ENCODE peak calls at places on chromosomes 6 and 20, in eight cellular contexts. One of them, this sample, is unnamed.

GRCh38 chr20:445514-446336 is 16.6 kb downstream of the TBC1D20 start:
- DNase-seq in GM13976: no peak
- DNase-seq in hypothalamus: no peak
- DNase-seq in T-helper 2 cell: no peak
- DNase-seq in heart right ventricle: no peak
- DNase-seq in HCEC 1CT: no peak
- DNase-seq in GM20000: no peak
- DNase-seq in NCI-H1092 treated with DMSO at 0.1 percent for 48 hours: no peak
- DNase-seq in this sample: no peak

GRCh38 chr6:146300540-146300939 is 243.1 kb upstream of the RAB32 start:
- DNase-seq in GM13976: no peak
- DNase-seq in hypothalamus: no peak
- DNase-seq in T-helper 2 cell: no peak
- DNase-seq in heart right ventricle: no peak
- DNase-seq in HCEC 1CT: no peak
- DNase-seq in GM20000: no peak
- DNase-seq in NCI-H1092 treated with DMSO at 0.1 percent for 48 hours: no peak
- DNase-seq in this sample: no peak

GRCh38 chr6:30244560-30244959 is 31.4 kb upstream of the TRIM26 start:
- DNase-seq in GM13976: no peak
- DNase-seq in hypothalamus: no peak
- DNase-seq in T-helper 2 cell: no peak
- DNase-seq in heart right ventricle: no peak
- DNase-seq in HCEC 1CT: no peak
- DNase-seq in GM20000: no peak
- DNase-seq in NCI-H1092 treated with DMSO at 0.1 percent for 48 hours: no peak
- DNase-seq in this sample: no peak

GRCh38 chr20:35328095-35328685 is 36.0 kb upstream of the FAM83C start:
- DNase-seq in GM13976: no peak
- DNase-seq in hypothalamus: no peak
- DNase-seq in T-helper 2 cell: no peak
- DNase-seq in heart right ventricle: no peak
- DNase-seq in HCEC 1CT: no peak
- DNase-seq in GM20000: no peak
- DNase-seq in NCI-H1092 treated with DMSO at 0.1 percent for 48 hours: no peak
- DNase-seq in this sample: no peak

GRCh38 chr20:49275634-49276033 is 2.2 kb downstream of the ZNFX1 start:
- DNase-seq in GM13976: no peak
- DNase-seq in hypothalamus: no peak
- DNase-seq in T-helper 2 cell: no peak
- DNase-seq in heart right ventricle: no peak
- DNase-seq in HCEC 1CT: peak; percentile 1
- DNase-seq in GM20000: no peak
- DNase-seq in NCI-H1092 treated with DMSO at 0.1 percent for 48 hours: no peak
- DNase-seq in this sample: no peak

GRCh38 chr6:11350294-11350693 is 117.8 kb upstream of the NEDD9 start:
- DNase-seq in GM13976: no peak
- DNase-seq in hypothalamus: no peak
- DNase-seq in T-helper 2 cell: no peak
- DNase-seq in heart right ventricle: no peak
- DNase-seq in HCEC 1CT: peak; percentile 9
- DNase-seq in GM20000: no peak
- DNase-seq in NCI-H1092 treated with DMSO at 0.1 percent for 48 hours: no peak
- DNase-seq in this sample: no peak

GRCh38 chr20:61978491-61978890 is 87.2 kb downstream of the TAF4 start:
- DNase-seq in GM13976: no peak
- DNase-seq in hypothalamus: no peak
- DNase-seq in T-helper 2 cell: no peak
- DNase-seq in heart right ventricle: no peak
- DNase-seq in HCEC 1CT: no peak
- DNase-seq in GM20000: no peak
- DNase-seq in NCI-H1092 treated with DMSO at 0.1 percent for 48 hours: no peak
- DNase-seq in this sample: no peak

GRCh38 chr6:166333172-166333995 is 9.0 kb downstream of the SFT2D1 start:
- DNase-seq in GM13976: peak; percentile 81
- DNase-seq in hypothalamus: no peak
- DNase-seq in T-helper 2 cell: no peak
- DNase-seq in heart right ventricle: no peak
- DNase-seq in HCEC 1CT: no peak
- DNase-seq in GM20000: peak; percentile 75
- DNase-seq in NCI-H1092 treated with DMSO at 0.1 percent for 48 hours: no peak
- DNase-seq in this sample: no peak

GRCh38 chr6:20953019-20953418 is 418.8 kb downstream of the CDKAL1 start:
- DNase-seq in GM13976: no peak
- DNase-seq in hypothalamus: no peak
- DNase-seq in T-helper 2 cell: no peak
- DNase-seq in heart right ventricle: no peak
- DNase-seq in HCEC 1CT: no peak
- DNase-seq in GM20000: no peak
- DNase-seq in NCI-H1092 treated with DMSO at 0.1 percent for 48 hours: peak; percentile 86
- DNase-seq in this sample: no peak

GRCh38 chr6:24554474-24554873 is 59.7 kb downstream of the ALDH5A1 start:
- DNase-seq in GM13976: no peak
- DNase-seq in hypothalamus: no peak
- DNase-seq in T-helper 2 cell: no peak
- DNase-seq in heart right ventricle: no peak
- DNase-seq in HCEC 1CT: no peak
- DNase-seq in GM20000: peak; percentile 7
- DNase-seq in NCI-H1092 treated with DMSO at 0.1 percent for 48 hours: no peak
- DNase-seq in this sample: no peak

GRCh38 chr6:168403370-168404005 is 37.5 kb upstream of the SMOC2 start:
- DNase-seq in GM13976: no peak
- DNase-seq in hypothalamus: no peak
- DNase-seq in T-helper 2 cell: no peak
- DNase-seq in heart right ventricle: no peak
- DNase-seq in HCEC 1CT: no peak
- DNase-seq in GM20000: no peak
- DNase-seq in NCI-H1092 treated with DMSO at 0.1 percent for 48 hours: no peak
- DNase-seq in this sample: no peak

GRCh38 chr20:58593880-58594473 is 57.1 kb upstream of the STX16 start:
- DNase-seq in GM13976: no peak
- DNase-seq in hypothalamus: no peak
- DNase-seq in T-helper 2 cell: no peak
- DNase-seq in heart right ventricle: no peak
- DNase-seq in HCEC 1CT: no peak
- DNase-seq in GM20000: no peak
- DNase-seq in NCI-H1092 treated with DMSO at 0.1 percent for 48 hours: no peak
- DNase-seq in this sample: no peak

GRCh38 chr20:22338140-22338708 is 246.1 kb downstream of the FOXA2 start:
- DNase-seq in GM13976: no peak
- DNase-seq in hypothalamus: no peak
- DNase-seq in T-helper 2 cell: no peak
- DNase-seq in heart right ventricle: no peak
- DNase-seq in HCEC 1CT: no peak
- DNase-seq in GM20000: no peak
- DNase-seq in NCI-H1092 treated with DMSO at 0.1 percent for 48 hours: no peak
- DNase-seq in this sample: no peak

GRCh38 chr6:138187156-138187555 is 25.4 kb downstream of the ARFGEF3 start:
- DNase-seq in GM13976: no peak
- DNase-seq in hypothalamus: no peak
- DNase-seq in T-helper 2 cell: no peak
- DNase-seq in heart right ventricle: no peak
- DNase-seq in HCEC 1CT: no peak
- DNase-seq in GM20000: no peak
- DNase-seq in NCI-H1092 treated with DMSO at 0.1 percent for 48 hours: no peak
- DNase-seq in this sample: no peak

GRCh38 chr6:804771-805170 is 111.8 kb upstream of the EXOC2 start:
- DNase-seq in GM13976: no peak
- DNase-seq in hypothalamus: no peak
- DNase-seq in T-helper 2 cell: no peak
- DNase-seq in heart right ventricle: no peak
- DNase-seq in HCEC 1CT: no peak
- DNase-seq in GM20000: no peak
- DNase-seq in NCI-H1092 treated with DMSO at 0.1 percent for 48 hours: no peak
- DNase-seq in this sample: no peak

GRCh38 chr6:157055863-157056262 is 267.5 kb downstream of the TMEM242 start:
- DNase-seq in GM13976: no peak
- DNase-seq in hypothalamus: no peak
- DNase-seq in T-helper 2 cell: no peak
- DNase-seq in heart right ventricle: no peak
- DNase-seq in HCEC 1CT: no peak
- DNase-seq in GM20000: no peak
- DNase-seq in NCI-H1092 treated with DMSO at 0.1 percent for 48 hours: no peak
- DNase-seq in this sample: no peak

GRCh38 chr6:4581468-4582420 is 194.5 kb upstream of the CDYL start:
- DNase-seq in GM13976: no peak
- DNase-seq in hypothalamus: no peak
- DNase-seq in T-helper 2 cell: no peak
- DNase-seq in heart right ventricle: no peak
- DNase-seq in HCEC 1CT: peak; percentile 91
- DNase-seq in GM20000: no peak
- DNase-seq in NCI-H1092 treated with DMSO at 0.1 percent for 48 hours: no peak
- DNase-seq in this sample: no peak

GRCh38 chr20:14093652-14094051 is 98.3 kb downstream of the MACROD2 start:
- DNase-seq in GM13976: no peak
- DNase-seq in hypothalamus: no peak
- DNase-seq in T-helper 2 cell: no peak
- DNase-seq in heart right ventricle: no peak
- DNase-seq in HCEC 1CT: no peak
- DNase-seq in GM20000: no peak
- DNase-seq in NCI-H1092 treated with DMSO at 0.1 percent for 48 hours: peak; percentile 99
- DNase-seq in this sample: no peak

GRCh38 chr6:92623441-92623840 is 795.9 kb downstream of the EPHA7 start:
- DNase-seq in GM13976: no peak
- DNase-seq in hypothalamus: no peak
- DNase-seq in T-helper 2 cell: no peak
- DNase-seq in heart right ventricle: no peak
- DNase-seq in HCEC 1CT: no peak
- DNase-seq in GM20000: no peak
- DNase-seq in NCI-H1092 treated with DMSO at 0.1 percent for 48 hours: no peak
- DNase-seq in this sample: no peak

GRCh38 chr6:164528539-164528938 is 780.9 kb downstream of the C6orf118 start:
- DNase-seq in GM13976: no peak
- DNase-seq in hypothalamus: no peak
- DNase-seq in T-helper 2 cell: no peak
- DNase-seq in heart right ventricle: no peak
- DNase-seq in HCEC 1CT: no peak
- DNase-seq in GM20000: no peak
- DNase-seq in NCI-H1092 treated with DMSO at 0.1 percent for 48 hours: no peak
- DNase-seq in this sample: no peak

GRCh38 chr6:2630891-2631458 is 119.7 kb downstream of the MYLK4 start:
- DNase-seq in GM13976: no peak
- DNase-seq in hypothalamus: no peak
- DNase-seq in T-helper 2 cell: no peak
- DNase-seq in heart right ventricle: peak; percentile 20
- DNase-seq in HCEC 1CT: peak; percentile 50
- DNase-seq in GM20000: no peak
- DNase-seq in NCI-H1092 treated with DMSO at 0.1 percent for 48 hours: no peak
- DNase-seq in this sample: peak; percentile 51

GRCh38 chr6:42336431-42336830 is 115.3 kb downstream of the TRERF1 start:
- DNase-seq in GM13976: no peak
- DNase-seq in hypothalamus: no peak
- DNase-seq in T-helper 2 cell: no peak
- DNase-seq in heart right ventricle: no peak
- DNase-seq in HCEC 1CT: no peak
- DNase-seq in GM20000: no peak
- DNase-seq in NCI-H1092 treated with DMSO at 0.1 percent for 48 hours: no peak
- DNase-seq in this sample: no peak

GRCh38 chr6:7669742-7670141 is 56.2 kb upstream of the BMP6 start:
- DNase-seq in GM13976: no peak
- DNase-seq in hypothalamus: no peak
- DNase-seq in T-helper 2 cell: no peak
- DNase-seq in heart right ventricle: no peak
- DNase-seq in HCEC 1CT: no peak
- DNase-seq in GM20000: no peak
- DNase-seq in NCI-H1092 treated with DMSO at 0.1 percent for 48 hours: no peak
- DNase-seq in this sample: no peak

GRCh38 chr6:112362027-112362795 is 15.1 kb downstream of the RFPL4B start:
- DNase-seq in GM13976: no peak
- DNase-seq in hypothalamus: no peak
- DNase-seq in T-helper 2 cell: no peak
- DNase-seq in heart right ventricle: no peak
- DNase-seq in HCEC 1CT: no peak
- DNase-seq in GM20000: no peak
- DNase-seq in NCI-H1092 treated with DMSO at 0.1 percent for 48 hours: no peak
- DNase-seq in this sample: no peak

GRCh38 chr6:114435985-114436384 is 93.2 kb upstream of the HS3ST5 start:
- DNase-seq in GM13976: no peak
- DNase-seq in hypothalamus: no peak
- DNase-seq in T-helper 2 cell: no peak
- DNase-seq in heart right ventricle: no peak
- DNase-seq in HCEC 1CT: no peak
- DNase-seq in GM20000: no peak
- DNase-seq in NCI-H1092 treated with DMSO at 0.1 percent for 48 hours: no peak
- DNase-seq in this sample: no peak